ENCODE peak calls at places on chromosomes 4 and X, in five cellular contexts. One of them, this sample, is unnamed.

GRCh38 chr4:182343435-182343834 is 100.2 kb downstream of the TENM3 start:
- DNase-seq in K562: no peak
- DNase-seq in upper lobe of left lung: no peak
- DNase-seq in GM23338: peak
- DNase-seq in HL-60: no peak
- DNase-seq in this sample: no peak

GRCh38 chr4:73224886-73225285 is 33.7 kb downstream of the ANKRD17 start:
- DNase-seq in HL-60: no peak
- DNase-seq in GM23338: peak
- DNase-seq in upper lobe of left lung: no peak
- DNase-seq in K562: no peak
- DNase-seq in this sample: no peak

GRCh38 chr4:137069473-137069872 is 462.8 kb downstream of the PCDH18 start:
- DNase-seq in HL-60: no peak
- DNase-seq in GM23338: peak
- DNase-seq in K562: no peak
- DNase-seq in upper lobe of left lung: no peak
- DNase-seq in this sample: no peak

GRCh38 chrX:134416106-134416505 is 43.9 kb upstream of the HPRT1 start:
- DNase-seq in GM23338: no peak
- DNase-seq in K562: no peak
- DNase-seq in HL-60: no peak
- DNase-seq in upper lobe of left lung: no peak
- DNase-seq in this sample: no peak

GRCh38 chr4:84606645-84607044 is 23.7 kb downstream of the CDS1 start:
- DNase-seq in HL-60: no peak
- DNase-seq in GM23338: no peak
- DNase-seq in upper lobe of left lung: no peak
- DNase-seq in K562: no peak
- DNase-seq in this sample: no peak

GRCh38 chrX:112735147-112735546 is 55.4 kb upstream of the LHFPL1 start:
- DNase-seq in GM23338: no peak
- DNase-seq in K562: no peak
- DNase-seq in upper lobe of left lung: no peak
- DNase-seq in HL-60: no peak
- DNase-seq in this sample: no peak

GRCh38 chr4:11367371-11367770 is 61.3 kb downstream of the HS3ST1 start:
- DNase-seq in upper lobe of left lung: no peak
- DNase-seq in GM23338: no peak
- DNase-seq in HL-60: no peak
- DNase-seq in K562: no peak
- DNase-seq in this sample: no peak

GRCh38 chr4:183098723-183099536 is at the start of gene WWC2:
- DNase-seq in K562: peak
- DNase-seq in GM23338: peak
- DNase-seq in upper lobe of left lung: peak
- DNase-seq in HL-60: peak
- DNase-seq in this sample: peak

GRCh38 chr4:10099521-10100325 is 16.9 kb downstream of the WDR1 start:
- DNase-seq in upper lobe of left lung: no peak
- DNase-seq in K562: no peak
- DNase-seq in HL-60: no peak
- DNase-seq in GM23338: no peak
- DNase-seq in this sample: no peak

GRCh38 chrX:15908891-15909290 is 54.3 kb upstream of the AP1S2 start:
- DNase-seq in HL-60: no peak
- DNase-seq in GM23338: no peak
- DNase-seq in upper lobe of left lung: no peak
- DNase-seq in K562: no peak
- DNase-seq in this sample: no peak

GRCh38 chrX:149365552-149365951 is 139.6 kb downstream of the IDS start:
- DNase-seq in GM23338: no peak
- DNase-seq in HL-60: no peak
- DNase-seq in upper lobe of left lung: no peak
- DNase-seq in K562: no peak
- DNase-seq in this sample: no peak

GRCh38 chrX:149916745-149917392 is 12.5 kb upstream of the HSFX4 start:
- DNase-seq in GM23338: no peak
- DNase-seq in HL-60: no peak
- DNase-seq in K562: no peak
- DNase-seq in upper lobe of left lung: no peak
- DNase-seq in this sample: no peak

GRCh38 chrX:39016551-39016950 is 215.3 kb downstream of the MID1IP1 start:
- DNase-seq in upper lobe of left lung: no peak
- DNase-seq in HL-60: no peak
- DNase-seq in K562: no peak
- DNase-seq in GM23338: no peak
- DNase-seq in this sample: no peak

GRCh38 chrX:39018526-39018925 is 217.3 kb downstream of the MID1IP1 start:
- DNase-seq in upper lobe of left lung: no peak
- DNase-seq in GM23338: no peak
- DNase-seq in HL-60: peak
- DNase-seq in K562: no peak
- DNase-seq in this sample: no peak

GRCh38 chrX:39017716-39018115 is 216.5 kb downstream of the MID1IP1 start:
- DNase-seq in upper lobe of left lung: no peak
- DNase-seq in GM23338: peak
- DNase-seq in K562: no peak
- DNase-seq in HL-60: no peak
- DNase-seq in this sample: no peak

GRCh38 chrX:39020051-39020669 is 218.9 kb downstream of the MID1IP1 start:
- DNase-seq in HL-60: no peak
- DNase-seq in K562: no peak
- DNase-seq in upper lobe of left lung: no peak
- DNase-seq in GM23338: no peak
- DNase-seq in this sample: no peak

DNA sequence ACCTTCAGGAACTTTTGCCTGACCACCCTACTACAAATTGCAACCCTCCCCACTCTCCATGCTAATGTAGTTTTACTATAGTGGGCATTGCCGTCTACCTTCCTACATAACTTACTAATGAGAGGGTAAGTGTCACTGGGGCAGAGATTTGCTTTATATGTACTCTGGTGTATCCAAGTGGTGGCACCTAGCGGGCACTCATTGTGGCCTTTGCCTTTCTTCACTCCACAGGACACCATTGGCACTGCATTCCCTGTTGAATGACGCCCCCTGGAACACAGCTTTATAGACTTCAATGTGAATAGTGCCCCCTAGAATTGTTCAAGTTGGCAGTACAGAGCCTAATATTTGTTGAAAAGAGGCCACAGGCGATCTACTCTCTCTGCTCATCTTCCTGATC is 215.8 kb downstream of the MID1IP1 start:
- DNase-seq in GM23338: no peak
- DNase-seq in K562: no peak
- DNase-seq in upper lobe of left lung: no peak
- DNase-seq in HL-60: no peak
- DNase-seq in this sample: no peak
- TF ChIP-seq CTCF in GM23338: peak
- TF ChIP-seq CTCF in K562: no peak
- TF ChIP-seq CTCF in upper lobe of left lung: no peak
- TF ChIP-seq CTCF in HL-60: no peak
- TF ChIP-seq CTCF in this sample: no peak

DNA sequence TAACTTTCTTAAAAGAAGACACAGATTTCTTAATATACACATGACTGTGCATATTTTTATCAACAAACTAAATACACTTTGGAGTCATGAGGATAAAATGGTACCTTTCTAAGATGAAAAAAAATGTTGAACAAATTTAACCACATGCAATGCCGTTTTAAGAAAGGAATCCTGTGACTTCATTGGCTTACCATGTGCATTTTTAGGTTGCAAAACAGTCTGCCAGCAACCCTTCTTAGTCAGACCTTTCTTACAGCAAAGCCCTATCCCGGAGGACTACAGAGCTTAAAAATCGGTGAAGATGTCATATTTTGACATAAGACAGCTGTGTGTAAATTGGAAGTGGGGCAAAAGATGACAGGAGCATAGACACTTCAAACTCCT is 51.6 kb downstream of the GASK1B start:
- DNase-seq in upper lobe of left lung: no peak
- DNase-seq in HL-60: no peak
- DNase-seq in GM23338: no peak
- DNase-seq in K562: no peak
- DNase-seq in this sample: no peak
- TF ChIP-seq POLR2AphosphoS5 in upper lobe of left lung: peak
- TF ChIP-seq POLR2AphosphoS5 in HL-60: no peak
- TF ChIP-seq POLR2AphosphoS5 in GM23338: no peak
- TF ChIP-seq POLR2AphosphoS5 in K562: no peak
- TF ChIP-seq POLR2AphosphoS5 in this sample: no peak

GRCh38 chrX:128717635-128718578 is 665.7 kb upstream of the ACTRT1 start:
- DNase-seq in HL-60: no peak
- DNase-seq in upper lobe of left lung: no peak
- DNase-seq in K562: no peak
- DNase-seq in GM23338: no peak
- DNase-seq in this sample: no peak
- H3K27ac ChIP-seq in HL-60: no peak
- H3K27ac ChIP-seq in upper lobe of left lung: no peak
- H3K27ac ChIP-seq in K562: no peak
- H3K27ac ChIP-seq in GM23338: no peak
- H3K27ac ChIP-seq in this sample: no peak

GRCh38 chr4:155972098-155972497 is 18.4 kb upstream of the CTSO start:
- DNase-seq in GM23338: peak
- DNase-seq in K562: no peak
- DNase-seq in upper lobe of left lung: no peak
- DNase-seq in HL-60: no peak
- DNase-seq in this sample: no peak
- TF ChIP-seq CTCF in GM23338: peak
- TF ChIP-seq CTCF in K562: no peak
- TF ChIP-seq CTCF in upper lobe of left lung: no peak
- TF ChIP-seq CTCF in HL-60: peak
- TF ChIP-seq CTCF in this sample: no peak

DNA sequence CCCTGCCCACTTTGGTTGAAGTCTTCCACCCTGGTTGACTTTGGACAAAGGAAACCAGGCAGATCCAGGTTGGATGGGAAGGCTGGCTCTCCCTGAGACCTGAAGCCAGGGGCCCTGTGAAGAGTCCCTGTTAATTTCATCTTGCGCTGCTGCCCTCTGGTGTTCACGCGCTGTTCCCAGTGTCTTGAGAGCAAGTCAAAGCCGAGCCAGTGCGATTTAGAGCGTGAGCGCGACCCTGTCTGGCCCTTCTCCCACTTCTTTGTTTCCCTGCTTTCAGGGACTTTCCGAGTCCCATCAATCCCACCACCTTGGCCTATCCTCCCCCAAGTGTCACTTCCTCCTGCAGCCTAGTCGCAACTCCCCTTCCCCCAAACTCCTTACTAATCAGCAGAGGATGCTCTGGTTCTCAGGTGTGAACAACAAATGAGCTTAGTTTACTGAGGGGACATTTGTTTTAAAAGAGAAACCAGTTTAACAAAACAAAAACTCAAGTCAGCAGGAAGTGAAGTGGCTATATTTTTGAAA is 25.8 kb upstream of the CHRNA9 start:
- DNase-seq in GM23338: peak
- DNase-seq in upper lobe of left lung: no peak
- DNase-seq in K562: peak
- DNase-seq in HL-60: peak
- DNase-seq in this sample: peak
- TF ChIP-seq POLR2AphosphoS5 in GM23338: peak
- TF ChIP-seq POLR2AphosphoS5 in upper lobe of left lung: no peak
- TF ChIP-seq POLR2AphosphoS5 in K562: no peak
- TF ChIP-seq POLR2AphosphoS5 in HL-60: no peak
- TF ChIP-seq POLR2AphosphoS5 in this sample: peak

GRCh38 chr4:1553365-1553764 is 130.7 kb downstream of the FAM53A start:
- DNase-seq in HL-60: no peak
- DNase-seq in GM23338: no peak
- DNase-seq in upper lobe of left lung: peak
- DNase-seq in K562: no peak
- DNase-seq in this sample: no peak

GRCh38 chr4:1554246-1554875 is 129.8 kb downstream of the FAM53A start:
- DNase-seq in HL-60: no peak
- DNase-seq in K562: no peak
- DNase-seq in GM23338: no peak
- DNase-seq in upper lobe of left lung: peak
- DNase-seq in this sample: no peak

GRCh38 chr4:1557221-1557597 is 126.9 kb downstream of the FAM53A start:
- DNase-seq in GM23338: no peak
- DNase-seq in K562: no peak
- DNase-seq in upper lobe of left lung: no peak
- DNase-seq in HL-60: no peak
- DNase-seq in this sample: no peak

GRCh38 chr4:1556541-1557220 is 127.4 kb downstream of the FAM53A start:
- DNase-seq in K562: no peak
- DNase-seq in HL-60: no peak
- DNase-seq in upper lobe of left lung: peak
- DNase-seq in GM23338: peak
- DNase-seq in this sample: no peak

DNA sequence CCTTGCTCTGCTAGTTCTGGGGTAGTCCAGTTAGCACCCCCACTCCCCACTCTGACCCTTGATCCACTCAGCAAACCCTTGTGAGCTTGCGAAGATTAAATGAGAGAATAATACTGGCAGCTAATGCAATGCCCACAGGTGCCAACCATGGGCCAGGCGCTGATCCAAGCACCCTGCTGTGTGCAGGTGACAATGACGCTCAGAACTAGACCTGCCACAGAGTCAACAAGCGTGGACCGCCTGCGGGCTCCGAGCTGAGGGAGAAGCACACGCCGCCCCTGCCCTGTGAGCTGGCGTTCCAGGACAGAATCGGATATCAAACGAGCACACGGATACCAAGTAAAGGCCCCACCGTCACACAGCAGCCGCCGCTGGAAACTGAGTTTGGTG is 129.2 kb downstream of the FAM53A start:
- DNase-seq in GM23338: no peak
- DNase-seq in K562: no peak
- DNase-seq in upper lobe of left lung: peak
- DNase-seq in HL-60: no peak
- DNase-seq in this sample: no peak
- H3K27ac ChIP-seq in GM23338: no peak
- H3K27ac ChIP-seq in K562: no peak
- H3K27ac ChIP-seq in upper lobe of left lung: no peak
- H3K27ac ChIP-seq in HL-60: no peak
- H3K27ac ChIP-seq in this sample: no peak

GRCh38 chr4:32037391-32037790 is 1317.2 kb downstream of the PCDH7 start:
- DNase-seq in K562: no peak
- DNase-seq in HL-60: no peak
- DNase-seq in GM23338: no peak
- DNase-seq in upper lobe of left lung: no peak
- DNase-seq in this sample: no peak

GRCh38 chr4:32042486-32042885 is 1322.3 kb downstream of the PCDH7 start:
- DNase-seq in upper lobe of left lung: no peak
- DNase-seq in GM23338: no peak
- DNase-seq in K562: no peak
- DNase-seq in HL-60: no peak
- DNase-seq in this sample: no peak
- TF ChIP-seq CTCF in upper lobe of left lung: no peak
- TF ChIP-seq CTCF in GM23338: peak
- TF ChIP-seq CTCF in K562: no peak
- TF ChIP-seq CTCF in HL-60: no peak
- TF ChIP-seq CTCF in this sample: no peak

GRCh38 chr4:26132858-26133257 is 188.0 kb upstream of the RBPJ start:
- DNase-seq in GM23338: peak
- DNase-seq in upper lobe of left lung: no peak
- DNase-seq in K562: no peak
- DNase-seq in HL-60: no peak
- DNase-seq in this sample: no peak
- TF ChIP-seq POLR2AphosphoS5 in GM23338: no peak
- TF ChIP-seq POLR2AphosphoS5 in upper lobe of left lung: no peak
- TF ChIP-seq POLR2AphosphoS5 in K562: no peak
- TF ChIP-seq POLR2AphosphoS5 in HL-60: no peak
- TF ChIP-seq POLR2AphosphoS5 in this sample: no peak

This sample was measured in spleen.